ENCODE peak calls at places on chromosome 17, in five cellular contexts. F is vagina; B is mammary epithelial cell; Z is SK-N-SH; Y is CD4-positive, CD25-positive, alpha-beta regulatory T cell. M is an unnamed sample.

GRCh38 chr17:61724777-61725176 is 133.8 kb upstream of the NACA2 start:
- DNase-seq in Y (no peak), B (no peak), F (no peak), Z (no peak), M (no peak)

GRCh38 chr17:46002311-46002972 is 3.4 kb downstream of the STH start:
- DNase-seq in Z (peak), B (peak), F (no peak), Y (peak), M (peak)

GRCh38 chr17:29347831-29348281 is 42.3 kb upstream of the TAOK1 start:
- DNase-seq in F (no peak), B (peak), Y (no peak), Z (no peak), M (no peak)

GRCh38 chr17:9125722-9126121 is 104.4 kb downstream of the NTN1 start:
- DNase-seq in Y (no peak), Z (peak), F (no peak), B (no peak), M (no peak)

GRCh38 chr17:17109896-17110295 is 67.6 kb downstream of the MPRIP start:
- DNase-seq in B (peak), Z (no peak), F (no peak), Y (no peak), M (no peak)

GRCh38 chr17:47205419-47205963 is 3.7 kb upstream of the MYL4 start:
- DNase-seq in F (peak), Z (no peak), Y (peak), B (peak), M (peak)

GRCh38 chr17:49315974-49316570 is 46.0 kb downstream of the ZNF652 start:
- DNase-seq in B (no peak), Y (no peak), F (no peak), Z (no peak), M (no peak)

GRCh38 chr17:49521521-49522185 is 26.6 kb downstream of the NGFR start:
- DNase-seq in Z (peak), F (no peak), B (no peak), Y (no peak), M (no peak)

GRCh38 chr17:82545071-82545462 is 25.5 kb downstream of the FOXK2 start:
- DNase-seq in F (no peak), Z (no peak), Y (no peak), B (no peak), M (no peak)

GRCh38 chr17:82863941-82864720 is 24.3 kb upstream of the ZNF750 start:
- DNase-seq in F (no peak), B (peak), Y (peak), Z (peak), M (peak)

GRCh38 chr17:30234296-30234695 is 1.2 kb downstream of the SLC6A4 start:
- DNase-seq in B (no peak), Y (no peak), F (no peak), Z (no peak), M (no peak)

GRCh38 chr17:51016099-51016498 is 104.6 kb downstream of the SPAG9 start:
- DNase-seq in B (no peak), Y (no peak), F (no peak), Z (no peak), M (no peak)

DNA sequence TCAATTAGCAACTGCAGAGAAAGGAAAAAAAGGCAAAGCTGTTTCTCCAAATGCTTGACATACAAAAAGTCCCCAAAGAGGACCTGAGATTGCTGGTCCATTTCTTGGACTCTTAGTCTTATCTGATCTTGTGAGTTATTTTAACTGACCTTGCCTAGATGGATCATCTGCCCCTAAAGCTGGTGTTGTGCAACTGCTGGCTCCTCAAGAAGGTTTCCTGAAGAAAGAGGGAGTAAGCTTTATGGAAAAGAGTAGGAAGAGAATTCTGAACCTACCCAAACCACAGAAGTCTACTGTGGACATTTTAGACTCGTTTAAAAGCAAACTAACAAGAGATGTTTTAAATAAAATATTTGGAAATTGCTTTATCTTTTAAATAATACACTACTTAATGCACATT is 140.0 kb upstream of the HS3ST3A1 start:
- DNase-seq in B (no peak), F (no peak), Z (no peak), Y (no peak), M (no peak)
- H3K4me3 ChIP-seq in B (no peak), F (no peak), Z (no peak), Y (no peak), M (no peak)

GRCh38 chr17:1724351-1724868 is at the start of gene WDR81:
- DNase-seq in Y (peak), F (no peak), Z (peak), B (peak), M (peak)

GRCh38 chr17:1724869-1725641 is 551 bp downstream of the WDR81 start:
- DNase-seq in B (no peak), F (no peak), Z (peak), Y (no peak), M (no peak)

GRCh38 chr17:1726626-1727257 is 2.2 kb downstream of the WDR81 start:
- DNase-seq in F (no peak), Z (no peak), Y (no peak), B (no peak), M (no peak)

GRCh38 chr17:1727258-1727789 is 2.8 kb downstream of the WDR81 start:
- DNase-seq in Z (no peak), F (no peak), Y (no peak), B (no peak), M (no peak)

DNA sequence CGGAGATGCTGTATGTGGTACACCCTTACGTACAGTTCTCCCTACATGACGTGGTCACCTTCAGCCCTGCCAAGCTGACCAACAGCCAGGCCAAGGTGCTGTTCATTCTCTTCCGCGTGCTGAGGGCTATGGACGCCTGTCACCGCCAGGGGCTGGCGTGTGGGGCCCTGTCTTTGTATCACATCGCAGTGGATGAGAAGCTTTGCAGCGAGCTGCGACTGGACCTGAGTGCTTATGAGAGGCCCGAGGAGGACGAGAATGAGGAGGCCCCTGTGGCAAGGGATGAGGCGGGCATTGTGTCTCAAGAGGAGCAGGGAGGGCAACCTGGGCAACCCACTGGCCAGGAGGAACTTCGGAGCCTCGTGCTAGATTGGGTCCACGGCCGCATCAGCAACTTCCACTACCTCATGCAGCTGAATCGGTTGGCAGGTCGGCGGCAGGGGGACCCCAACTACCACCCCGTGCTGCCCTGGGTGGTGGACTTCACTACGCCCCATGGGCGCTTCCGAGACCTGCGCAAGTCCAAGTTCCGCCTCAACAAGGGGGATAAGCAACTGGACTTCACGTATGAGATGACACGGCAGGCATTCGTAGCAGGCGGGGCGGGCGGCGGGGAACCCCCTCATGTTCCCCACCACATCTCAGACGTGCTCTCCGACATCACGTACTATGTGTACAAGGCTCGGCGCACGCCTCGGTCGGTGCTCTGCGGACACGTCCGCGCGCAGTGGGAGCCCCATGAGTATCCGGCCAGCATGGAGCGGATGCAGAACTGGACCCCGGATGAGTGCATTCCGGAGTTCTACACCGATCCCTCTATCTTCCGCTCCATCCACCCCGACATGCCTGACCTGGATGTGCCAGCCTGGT is 1.4 kb downstream of the WDR81 start:
- DNase-seq in B (no peak), F (no peak), Y (no peak), Z (peak), M (no peak)
- H3K4me3 ChIP-seq in B (no peak), F (no peak), Y (peak), Z (no peak), M (no peak)

DNA sequence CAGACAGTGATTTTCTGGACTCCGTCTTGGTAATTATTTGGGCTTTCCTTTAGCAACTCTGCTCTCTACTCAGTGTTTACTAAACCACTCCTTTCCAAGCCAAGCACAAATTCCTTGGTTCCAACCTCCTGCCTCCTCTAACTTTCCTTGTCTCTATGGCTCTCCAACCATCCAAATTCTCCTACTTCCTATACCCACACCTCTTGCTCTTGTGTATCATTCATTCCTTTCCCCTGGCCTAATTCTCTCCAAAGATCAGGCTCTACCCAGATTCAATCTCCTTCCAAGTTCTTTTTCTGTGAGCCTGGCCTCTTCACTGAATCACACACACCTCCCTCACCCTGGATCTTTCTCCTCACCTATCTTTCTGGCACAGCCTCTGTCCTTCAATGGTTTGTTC is 1.1 kb downstream of the NEURL4 start:
- DNase-seq in B (no peak), Z (no peak), F (no peak), Y (no peak), M (no peak)
- H3K4me3 ChIP-seq in B (no peak), Z (peak), F (no peak), Y (no peak), M (peak)

GRCh38 chr17:7559307-7560171 is 989 bp downstream of the TNFSF13 start:
- DNase-seq in Z (no peak), F (no peak), B (no peak), Y (no peak), M (no peak)

GRCh38 chr17:7561589-7562207 is at the start of gene SENP3:
- DNase-seq in Z (peak), F (no peak), Y (peak), B (peak), M (peak)

GRCh38 chr17:7561028-7561575 is 617 bp upstream of the SENP3 start:
- DNase-seq in F (no peak), Y (peak), Z (peak), B (peak), M (peak)

GRCh38 chr17:7558544-7559306 is at the start of gene TNFSF13:
- DNase-seq in Y (no peak), Z (peak), F (no peak), B (no peak), M (no peak)

GRCh38 chr17:7560172-7561027 is 1.3 kb upstream of the SENP3 start:
- DNase-seq in B (peak), Z (peak), Y (peak), F (no peak), M (peak)
- H3K4me3 ChIP-seq in B (peak), Z (peak), Y (no peak), F (peak), M (peak)